ENCODE peak calls at places on chromosomes 7 and 10, in six cellular contexts. S is AG04450, F is astrocyte of the spinal cord, T is HAP-1, P is posterior cingulate gyrus, C is GM23248. E is an unnamed sample.

GRCh38 chr10:7260412-7260900 is 150.4 kb downstream of the SFMBT2 start:
- DNase-seq in S (peak), F (peak), T (peak), P (no peak), C (peak), E (peak)

GRCh38 chr10:36114913-36115312 is 472.8 kb upstream of the FZD8 start:
- DNase-seq in S (peak), F (peak), T (no peak), P (no peak), C (peak), E (peak)

GRCh38 chr10:7756360-7756992 is 31.3 kb downstream of the KIN start:
- DNase-seq in S (no peak), F (peak), T (no peak), P (peak), C (peak), E (peak)

GRCh38 chr10:60944159-60944909 is at the start of gene RHOBTB1:
- DNase-seq in S (no peak), F (peak), T (peak), P (peak), C (peak), E (peak)

GRCh38 chr7:106062521-106062931 is 49.6 kb downstream of the SYPL1 start:
- DNase-seq in S (no peak), F (no peak), T (no peak), P (no peak), C (no peak), E (no peak)

GRCh38 chr10:52883996-52884871 is 111.7 kb upstream of the MBL2 start:
- DNase-seq in S (peak), F (peak), T (peak), P (peak), C (peak), E (peak)

GRCh38 chr7:16579216-16579615 is 52.6 kb downstream of the LRRC72 start:
- DNase-seq in S (no peak), F (no peak), T (no peak), P (no peak), C (no peak), E (no peak)

GRCh38 chr7:13155188-13155587 is 467.8 kb downstream of the ARL4A start:
- DNase-seq in S (no peak), F (no peak), T (no peak), P (no peak), C (no peak), E (peak)

GRCh38 chr10:5975641-5976473 is 1.5 kb downstream of the IL15RA start:
- DNase-seq in S (no peak), F (no peak), T (no peak), P (no peak), C (peak), E (peak)

GRCh38 chr7:24732646-24733413 is 24.4 kb downstream of the GSDME start:
- DNase-seq in S (peak), F (peak), T (no peak), P (peak), C (peak), E (peak)

GRCh38 chr7:105521027-105521730 is 892 bp downstream of the PUS7 start:
- DNase-seq in S (peak), F (peak), T (peak), P (peak), C (peak), E (peak)

GRCh38 chr10:126065751-126066150 is 169.4 kb downstream of the FANK1 start:
- DNase-seq in S (no peak), F (peak), T (no peak), P (no peak), C (no peak), E (no peak)

GRCh38 chr7:104848386-104848990 is 165.5 kb upstream of the KMT2E start:
- DNase-seq in S (no peak), F (peak), T (peak), P (peak), C (peak), E (peak)

GRCh38 chr10:23075672-23076071 is 19.7 kb upstream of the MSRB2 start:
- DNase-seq in S (no peak), F (no peak), T (no peak), P (no peak), C (peak), E (no peak)

GRCh38 chr10:120917521-120918250 is 66.5 kb downstream of the WDR11 start:
- DNase-seq in S (no peak), F (peak), T (no peak), P (no peak), C (no peak), E (peak)

GRCh38 chr7:88218836-88219605 is 817 bp downstream of the SRI start:
- DNase-seq in S (no peak), F (peak), T (peak), P (peak), C (peak), E (peak)

GRCh38 chr10:35372329-35372728 is 36.0 kb downstream of the CCNY start:
- DNase-seq in S (no peak), F (peak), T (no peak), P (no peak), C (peak), E (no peak)

GRCh38 chr7:38929460-38930171 is 20.6 kb upstream of the VPS41 start:
- DNase-seq in S (no peak), F (no peak), T (peak), P (no peak), C (no peak), E (peak)

GRCh38 chr10:92068900-92069299 is 145.3 kb downstream of the BTAF1 start:
- DNase-seq in S (peak), F (peak), T (no peak), P (no peak), C (peak), E (peak)

GRCh38 chr7:96486681-96487080 is 164.8 kb upstream of the SLC25A13 start:
- DNase-seq in S (no peak), F (no peak), T (no peak), P (no peak), C (no peak), E (no peak)

GRCh38 chr10:3980139-3980538 is 195.1 kb upstream of the KLF6 start:
- DNase-seq in S (no peak), F (no peak), T (no peak), P (no peak), C (no peak), E (no peak)

GRCh38 chr10:67602268-67602950 is 93.6 kb downstream of the CTNNA3 start:
- DNase-seq in S (peak), F (peak), T (no peak), P (no peak), C (peak), E (peak)

GRCh38 chr10:119431034-119431767 is 111.3 kb downstream of the RGS10 start:
- DNase-seq in S (no peak), F (no peak), T (no peak), P (no peak), C (no peak), E (no peak)

E was measured in choroid plexus epithelial cell.